ENCODE peak calls at places on chromosomes 1 and 21, in eight cellular contexts. S is psoas muscle; B is activated gamma-delta T cell treated with anti-CD3 and anti-CD28 coated beads, Interleukin-2, amount 50 U/mL, for 16 hours; F is HEK293T; V is aorta; G is GM10248; Q is activated naive CD8-positive, alpha-beta T cell treated with anti-CD3 and anti-CD28 coated beads, Interleukin-2, amount 50 U/mL, for 24 hours; E is neural progenitor cell. N is an unnamed sample.

GRCh38 chr1:162381941-162382750 is 618 bp downstream of the C1orf226 start:
- DNase-seq in S (no peak), Q (no peak), B (no peak), E (no peak), V (no peak), F (no peak), G (no peak), N (no peak)

GRCh38 chr1:233627823-233628222 is 13.9 kb downstream of the KCNK1 start:
- DNase-seq in B (no peak), F (no peak), S (no peak), V (no peak), Q (no peak), G (no peak), E (no peak), N (no peak)

GRCh38 chr1:9985001-9985400 is 12.0 kb upstream of the RBP7 start:
- DNase-seq in F (no peak), S (no peak), G (no peak), V (no peak), Q (no peak), E (no peak), B (no peak), N (no peak)

GRCh38 chr1:169113613-169114119 is 7.2 kb downstream of the ATP1B1 start:
- DNase-seq in E (no peak), F (no peak), G (no peak), B (no peak), Q (no peak), S (no peak), V (no peak), N (no peak)

GRCh38 chr1:6911974-6912373 is 126.7 kb downstream of the CAMTA1 start:
- DNase-seq in G (no peak), F (no peak), E (no peak), B (no peak), V (no peak), Q (no peak), S (no peak), N (no peak)

GRCh38 chr1:153959454-153959853 is 1.0 kb upstream of the CRTC2 start:
- DNase-seq in E (no peak), G (no peak), V (no peak), B (no peak), S (no peak), F (no peak), Q (no peak), N (no peak)

GRCh38 chr21:37130971-37131370 is 57.9 kb downstream of the TTC3 start:
- DNase-seq in G (no peak), V (no peak), Q (no peak), B (no peak), E (no peak), S (no peak), F (no peak), N (no peak)

GRCh38 chr1:214108097-214108446 is 120.3 kb downstream of the PROX1 start:
- DNase-seq in S (no peak), E (no peak), V (no peak), G (no peak), F (no peak), B (no peak), Q (no peak), N (no peak)

GRCh38 chr1:110292327-110292741 is 46.8 kb upstream of the RBM15 start:
- DNase-seq in V (no peak), E (no peak), F (peak), G (no peak), S (no peak), Q (no peak), B (no peak), N (no peak)

GRCh38 chr1:14794136-14794768 is 195.8 kb downstream of the KAZN start:
- DNase-seq in F (no peak), V (no peak), G (no peak), S (no peak), Q (no peak), B (no peak), E (no peak), N (no peak)

GRCh38 chr1:24018611-24019580 is 38.8 kb upstream of the SRSF10 start:
- DNase-seq in F (peak), B (no peak), G (no peak), S (peak), Q (no peak), E (peak), V (peak), N (no peak)

GRCh38 chr1:214418380-214418779 is 133.0 kb downstream of the PTPN14 start:
- DNase-seq in E (no peak), S (no peak), Q (no peak), V (no peak), F (no peak), G (no peak), B (no peak), N (no peak)

GRCh38 chr1:201447911-201448871 is 20.8 kb downstream of the PHLDA3 start:
- DNase-seq in F (peak), Q (peak), G (peak), E (peak), B (peak), V (peak), S (peak), N (peak)

GRCh38 chr1:18673976-18674375 is 43.3 kb downstream of the PAX7 start:
- DNase-seq in E (no peak), F (no peak), B (no peak), S (no peak), G (no peak), V (no peak), Q (no peak), N (no peak)

GRCh38 chr1:156479093-156480014 is 21.2 kb downstream of the MEF2D start:
- DNase-seq in E (no peak), Q (no peak), V (no peak), G (no peak), F (no peak), B (no peak), S (no peak), N (no peak)

GRCh38 chr1:178489399-178489798 is 7.4 kb downstream of the CLEC20A start:
- DNase-seq in B (no peak), E (no peak), F (no peak), G (peak), V (no peak), Q (no peak), S (no peak), N (no peak)

GRCh38 chr1:221778535-221779142 is 36.8 kb upstream of the DUSP10 start:
- DNase-seq in V (peak), E (no peak), F (no peak), B (no peak), G (peak), Q (peak), S (no peak), N (no peak)

GRCh38 chr1:21939650-21940374 is 2.7 kb upstream of the HSPG2 start:
- DNase-seq in S (peak), B (no peak), V (peak), Q (no peak), F (peak), E (no peak), G (no peak), N (no peak)